ENCODE peak calls at places on chromosome 19, in four cellular contexts. Z, O, Y and V are unnamed samples.

GRCh38 chr19:42028304-42029216 is 34.5 kb upstream of the ATP1A3 start:
- DNase-seq in Z (peak; percentile 33), O (no peak), Y (no peak), V (no peak)

GRCh38 chr19:42255766-42256750 is 1.1 kb upstream of the ERF start:
- DNase-seq in Z (peak; percentile 49), O (peak; percentile 45), Y (no peak), V (no peak)

GRCh38 chr19:43774103-43774939 is 6.5 kb downstream of the KCNN4 start:
- DNase-seq in Z (peak; percentile 72), O (peak; percentile 53), Y (no peak), V (no peak)

GRCh38 chr19:34485831-34486230 is 4.3 kb downstream of the WTIP start:
- DNase-seq in Z (no peak), O (no peak), Y (no peak), V (no peak)

GRCh38 chr19:18108897-18109296 is 11.3 kb downstream of the MAST3 start:
- DNase-seq in Z (no peak), O (no peak), Y (no peak), V (no peak)

GRCh38 chr19:29495971-29496441 is 29.8 kb upstream of the VSTM2B start:
- DNase-seq in Z (no peak), O (no peak), Y (no peak), V (no peak)

GRCh38 chr19:39381910-39382611 is 8.8 kb downstream of the PAF1 start:
- DNase-seq in Z (no peak), O (no peak), Y (no peak), V (no peak)

GRCh38 chr19:7926727-7927604 is 1.0 kb upstream of the CTXN1 start:
- DNase-seq in Z (no peak), O (no peak), Y (no peak), V (no peak)

GRCh38 chr19:7596191-7596937 is 701 bp downstream of the CAMSAP3 start:
- DNase-seq in Z (no peak), O (no peak), Y (no peak), V (no peak)

GRCh38 chr19:13689050-13689449 is 75.3 kb upstream of the MRI1 start:
- DNase-seq in Z (peak; percentile 25), O (peak; percentile 23), Y (no peak), V (no peak)

GRCh38 chr19:29564574-29565005 is 38.8 kb downstream of the VSTM2B start:
- DNase-seq in Z (no peak), O (no peak), Y (no peak), V (no peak)

GRCh38 chr19:56217039-56217949 is 15.2 kb downstream of the ZSCAN5C start:
- DNase-seq in Z (no peak), O (peak; percentile 11), Y (no peak), V (no peak)

GRCh38 chr19:17450264-17451075 is 2.0 kb upstream of the TMEM221 start:
- DNase-seq in Z (no peak), O (no peak), Y (no peak), V (no peak)

GRCh38 chr19:18543814-18544475 is 572 bp upstream of the FKBP8 start:
- DNase-seq in Z (no peak), O (peak; percentile 56), Y (no peak), V (no peak)

GRCh38 chr19:55474269-55475265 is 1.9 kb upstream of the ZNF628 start:
- DNase-seq in Z (no peak), O (no peak), Y (no peak), V (no peak)

GRCh38 chr19:43430142-43430710 is 15.5 kb downstream of the TEX101 start:
- DNase-seq in Z (no peak), O (peak; percentile 25), Y (no peak), V (no peak)

GRCh38 chr19:5308471-5309437 is 31.9 kb downstream of the PTPRS start:
- DNase-seq in Z (no peak), O (peak; percentile 95), Y (peak; percentile 56), V (no peak)

GRCh38 chr19:19613456-19613855 is 5.0 kb downstream of the PBX4 start:
- DNase-seq in Z (no peak), O (no peak), Y (no peak), V (no peak)

GRCh38 chr19:7913652-7914051 is 978 bp upstream of the TGFBR3L start:
- DNase-seq in Z (no peak), O (no peak), Y (no peak), V (no peak)

GRCh38 chr19:54530866-54531265 is 28.2 kb downstream of the LAIR2 start:
- DNase-seq in Z (no peak), O (no peak), Y (no peak), V (no peak)

GRCh38 chr19:17125052-17125727 is 49.6 kb downstream of the MYO9B start:
- DNase-seq in Z (no peak), O (peak; percentile 19), Y (no peak), V (no peak)

GRCh38 chr19:33796164-33797100 is at the start of gene KCTD15:
- DNase-seq in Z (peak; percentile 50), O (peak; percentile 42), Y (no peak), V (peak; percentile 36)

GRCh38 chr19:43496960-43497359 is 7.6 kb downstream of the PHLDB3 start:
- DNase-seq in Z (no peak), O (no peak), Y (no peak), V (no peak)

GRCh38 chr19:15296841-15297415 is 35.4 kb downstream of the BRD4 start:
- DNase-seq in Z (no peak), O (no peak), Y (no peak), V (no peak)

GRCh38 chr19:3058009-3058820 is 4.1 kb downstream of the TLE5 start:
- DNase-seq in Z (no peak), O (no peak), Y (no peak), V (no peak)

GRCh38 chr19:55580628-55581144 is at the start of gene ZNF579:
- DNase-seq in Z (peak; percentile 85), O (peak; percentile 93), Y (peak; percentile 76), V (peak; percentile 68)

GRCh38 chr19:49680473-49681351 is 3.6 kb downstream of the PRMT1 start:
- DNase-seq in Z (peak; percentile 100), O (peak; percentile 83), Y (peak; percentile 53), V (peak; percentile 98)

GRCh38 chr19:6768236-6768785 is 1.1 kb upstream of the SH2D3A start:
- DNase-seq in Z (no peak), O (no peak), Y (no peak), V (no peak)

GRCh38 chr19:17471410-17472125 is 1.2 kb downstream of the SLC27A1 start:
- DNase-seq in Z (no peak), O (no peak), Y (no peak), V (no peak)

GRCh38 chr19:45122832-45123231 is 29.9 kb downstream of the PPP1R37 start:
- DNase-seq in Z (no peak), O (no peak), Y (no peak), V (no peak)

GRCh38 chr19:12675940-12676339 is 5.7 kb downstream of the DHPS start:
- DNase-seq in Z (no peak), O (no peak), Y (no peak), V (no peak)

GRCh38 chr19:46369817-46370216 is 22.9 kb downstream of the PPP5C start:
- DNase-seq in Z (no peak), O (no peak), Y (no peak), V (no peak)

GRCh38 chr19:46374526-46375475 is 27.9 kb downstream of the PPP5C start:
- DNase-seq in Z (no peak), O (no peak), Y (no peak), V (no peak)

GRCh38 chr19:46373573-46374359 is 26.9 kb downstream of the PPP5C start:
- DNase-seq in Z (no peak), O (no peak), Y (no peak), V (no peak)

GRCh38 chr19:46371371-46371901 is 24.5 kb downstream of the PPP5C start:
- DNase-seq in Z (no peak), O (no peak), Y (no peak), V (no peak)

DNA sequence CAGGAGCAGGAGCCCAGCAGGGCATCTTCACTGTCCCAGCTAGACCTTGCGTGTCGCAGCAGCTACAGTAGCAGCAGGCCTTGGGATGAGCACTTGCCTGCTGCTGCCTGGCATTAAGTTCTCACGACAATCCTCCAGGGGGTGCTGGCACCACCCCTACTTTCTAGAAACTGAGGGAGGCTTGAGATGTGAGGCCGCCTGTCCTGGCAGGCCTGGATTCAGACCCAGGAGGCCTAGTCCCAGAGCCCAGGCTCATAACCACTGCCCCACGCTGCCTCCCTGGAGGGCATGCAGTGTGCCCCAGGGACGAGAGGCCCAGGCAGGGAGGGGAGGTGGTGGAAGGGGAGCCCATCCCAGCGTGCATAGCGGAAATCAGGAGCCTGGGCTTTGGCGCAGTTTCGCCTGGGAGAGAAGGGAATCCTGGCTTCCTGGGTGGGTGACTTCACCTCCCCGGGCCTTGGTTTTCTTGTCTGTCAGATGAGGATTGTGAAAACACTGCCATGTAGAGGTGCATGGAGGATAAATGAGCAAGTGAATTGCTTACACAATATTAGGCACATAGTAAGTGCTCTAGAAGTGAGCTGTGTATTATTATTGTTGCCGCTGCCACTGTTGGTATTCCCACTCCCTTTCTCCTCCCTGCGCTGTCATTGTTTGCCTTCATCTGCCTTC is 26.1 kb downstream of the PPP5C start:
- DNase-seq in Z (no peak), O (no peak), Y (no peak), V (no peak)
- TF ChIP-seq CTCF in Z (peak; percentile 49), O (peak; percentile 26), Y (peak; percentile 32), V (no peak)

GRCh38 chr19:10858204-10858828 is 10.1 kb downstream of the C19orf38 start:
- DNase-seq in Z (peak; percentile 55), O (peak; percentile 33), Y (no peak), V (no peak)

GRCh38 chr19:10854350-10855089 is 6.3 kb downstream of the C19orf38 start:
- DNase-seq in Z (no peak), O (no peak), Y (no peak), V (no peak)

GRCh38 chr19:10852941-10853340 is 4.7 kb downstream of the C19orf38 start:
- DNase-seq in Z (no peak), O (no peak), Y (no peak), V (no peak)

GRCh38 chr19:10852098-10852800 is 4.0 kb downstream of the C19orf38 start:
- DNase-seq in Z (no peak), O (peak; percentile 42), Y (no peak), V (no peak)

GRCh38 chr19:10855879-10856522 is 7.8 kb downstream of the C19orf38 start:
- DNase-seq in Z (no peak), O (no peak), Y (no peak), V (no peak)
- TF ChIP-seq CTCF in Z (peak; percentile 59), O (peak; percentile 32), Y (peak; percentile 34), V (no peak)

DNA sequence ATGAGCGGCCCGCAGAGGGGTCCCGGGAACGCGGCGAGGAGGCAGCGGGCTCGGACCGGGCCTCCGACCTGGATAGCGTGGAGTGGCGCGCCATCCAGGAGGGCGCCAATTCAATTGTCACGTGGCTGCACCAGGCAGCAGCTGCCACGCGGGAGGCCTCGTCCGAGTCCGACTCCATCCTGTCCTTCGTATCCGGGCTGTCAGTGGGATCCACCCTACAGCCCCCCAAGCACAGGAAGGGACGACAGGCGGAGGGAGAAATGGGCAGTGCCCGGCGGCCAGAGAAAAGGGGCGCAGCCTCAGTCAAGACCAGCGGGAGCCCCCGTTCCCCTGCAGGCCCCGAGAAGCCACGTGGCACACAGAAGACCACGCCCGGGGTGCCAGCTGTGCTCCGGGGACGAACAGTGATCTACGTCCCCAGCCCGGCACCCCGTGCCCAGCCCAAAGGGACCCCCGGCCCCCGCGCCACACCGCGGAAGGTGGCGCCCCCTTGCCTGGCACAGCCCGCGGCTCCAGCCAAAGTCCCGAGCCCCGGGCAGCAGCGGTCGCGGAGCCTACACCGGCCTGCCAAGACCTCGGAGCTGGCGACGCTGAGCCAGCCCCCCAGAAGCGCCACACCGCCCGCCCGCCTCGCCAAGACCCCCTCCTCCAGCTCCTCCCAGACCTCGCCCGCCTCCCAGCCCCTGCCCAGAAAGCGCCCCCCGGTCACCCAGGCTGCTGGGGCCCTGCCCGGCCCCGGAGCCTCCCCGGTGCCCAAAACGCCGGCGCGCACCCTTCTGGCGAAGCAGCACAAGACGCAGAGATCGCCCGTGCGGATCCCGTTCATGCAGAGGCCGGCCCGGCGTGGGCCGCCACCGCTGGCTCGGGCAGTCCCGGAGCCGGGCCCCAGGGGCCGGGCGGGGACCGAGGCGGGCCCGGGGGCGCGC is 10.5 kb downstream of the C19orf25 start:
- DNase-seq in Z (no peak), O (peak; percentile 26), Y (no peak), V (peak; percentile 45)
- TF ChIP-seq CTCF in Z (no peak), O (no peak), Y (no peak), V (no peak)

GRCh38 chr19:604355-604754 is 14.7 kb downstream of the HCN2 start:
- DNase-seq in Z (no peak), O (no peak), Y (no peak), V (no peak)
- TF ChIP-seq CTCF in Z (no peak), O (no peak), Y (no peak), V (no peak)